ENCODE peak calls at places on chromosome 11, in six cellular contexts. S, I, U, E, F and A are unnamed samples.

GRCh38 chr11:12958984-12959383 is 50.1 kb upstream of the RASSF10 start:
- DNase-seq in S (no peak), I (no peak), U (no peak), E (no peak), F (no peak), A (no peak)

GRCh38 chr11:6757373-6757967 is 14.3 kb downstream of the OR2AG2 start:
- DNase-seq in S (peak), I (peak), U (peak), E (no peak), F (no peak), A (peak)

GRCh38 chr11:19027829-19028595 is 32.5 kb downstream of the MRGPRX2 start:
- DNase-seq in S (peak), I (no peak), U (no peak), E (no peak), F (no peak), A (no peak)

GRCh38 chr11:702731-703461 is 3.1 kb upstream of the EPS8L2 start:
- DNase-seq in S (no peak), I (no peak), U (no peak), E (peak), F (no peak), A (no peak)

GRCh38 chr11:35043933-35044332 is 95.0 kb upstream of the CD44 start:
- DNase-seq in S (peak), I (no peak), U (no peak), E (no peak), F (no peak), A (no peak)

GRCh38 chr11:103696130-103696529 is 340.3 kb upstream of the DDI1 start:
- DNase-seq in S (no peak), I (no peak), U (no peak), E (no peak), F (no peak), A (no peak)

GRCh38 chr11:44955019-44955738 is 4.5 kb upstream of the TP53I11 start:
- DNase-seq in S (peak), I (no peak), U (no peak), E (peak), F (no peak), A (peak)

GRCh38 chr11:37710031-37710430 is 1112.0 kb upstream of the RAG2 start:
- DNase-seq in S (peak), I (no peak), U (no peak), E (no peak), F (no peak), A (no peak)

GRCh38 chr11:65954771-65955170 is 6.8 kb upstream of the SART1 start:
- DNase-seq in S (no peak), I (no peak), U (no peak), E (no peak), F (no peak), A (no peak)

GRCh38 chr11:123328281-123328680 is 101.8 kb upstream of the GRAMD1B start:
- DNase-seq in S (no peak), I (no peak), U (no peak), E (no peak), F (no peak), A (no peak)

GRCh38 chr11:60164550-60165075 is 18.3 kb downstream of the MS4A6A start:
- DNase-seq in S (no peak), I (no peak), U (no peak), E (no peak), F (no peak), A (no peak)

GRCh38 chr11:94650756-94651155 is 83.6 kb downstream of the PIWIL4 start:
- DNase-seq in S (peak), I (no peak), U (no peak), E (peak), F (no peak), A (no peak)

GRCh38 chr11:44957051-44957515 is 6.4 kb upstream of the TP53I11 start:
- DNase-seq in S (no peak), I (peak), U (no peak), E (no peak), F (no peak), A (no peak)

GRCh38 chr11:44145011-44145777 is 49.7 kb downstream of the EXT2 start:
- DNase-seq in S (no peak), I (no peak), U (no peak), E (no peak), F (no peak), A (no peak)

GRCh38 chr11:45899448-45900174 is 7.5 kb downstream of the FREY1 start:
- DNase-seq in S (peak), I (peak), U (peak), E (peak), F (no peak), A (peak)

GRCh38 chr11:27443746-27444465 is 28.7 kb downstream of the LGR4 start:
- DNase-seq in S (no peak), I (peak), U (no peak), E (no peak), F (no peak), A (no peak)

GRCh38 chr11:61868601-61869476 is 22.5 kb downstream of the FADS3 start:
- DNase-seq in S (no peak), I (no peak), U (no peak), E (no peak), F (no peak), A (no peak)

GRCh38 chr11:67194096-67194495 is 72.2 kb upstream of the GRK2 start:
- DNase-seq in S (no peak), I (no peak), U (no peak), E (no peak), F (no peak), A (no peak)

GRCh38 chr11:106077609-106078517 is at the start of gene AASDHPPT:
- DNase-seq in S (peak), I (peak), U (no peak), E (no peak), F (no peak), A (peak)

GRCh38 chr11:45410391-45411215 is 124.5 kb upstream of the SYT13 start:
- DNase-seq in S (no peak), I (peak), U (no peak), E (no peak), F (no peak), A (no peak)

GRCh38 chr11:112298535-112298934 is 37.9 kb upstream of the PLET1 start:
- DNase-seq in S (no peak), I (no peak), U (no peak), E (no peak), F (no peak), A (no peak)

GRCh38 chr11:85724750-85725465 is 38.9 kb upstream of the CCDC89 start:
- DNase-seq in S (no peak), I (no peak), U (no peak), E (no peak), F (no peak), A (no peak)

GRCh38 chr11:17770048-17770652 is 35.6 kb downstream of the KCNC1 start:
- DNase-seq in S (no peak), I (peak), U (no peak), E (peak), F (no peak), A (no peak)
- TF ChIP-seq CTCF in S (no peak), I (peak), U (no peak), E (peak), F (no peak), A (no peak)

GRCh38 chr11:119052163-119052814 is 4.7 kb downstream of the HYOU1 start:
- DNase-seq in S (no peak), I (no peak), U (no peak), E (peak), F (no peak), A (no peak)

GRCh38 chr11:119054418-119054817 is 2.6 kb downstream of the HYOU1 start:
- DNase-seq in S (no peak), I (no peak), U (no peak), E (no peak), F (no peak), A (no peak)

GRCh38 chr11:119056397-119056999 is 507 bp downstream of the HYOU1 start:
- DNase-seq in S (no peak), I (peak), U (peak), E (peak), F (no peak), A (peak)

GRCh38 chr11:119057000-119057769 is at the start of gene HYOU1:
- DNase-seq in S (peak), I (peak), U (peak), E (peak), F (peak), A (peak)

GRCh38 chr11:119055901-119056300 is 1.1 kb downstream of the HYOU1 start:
- DNase-seq in S (peak), I (peak), U (no peak), E (no peak), F (no peak), A (no peak)
- TF ChIP-seq CTCF in S (no peak), I (no peak), U (peak), E (no peak), F (no peak), A (no peak)

GRCh38 chr11:120441592-120441991 is 70.0 kb upstream of the GRIK4 start:
- DNase-seq in S (peak), I (no peak), U (no peak), E (no peak), F (no peak), A (no peak)
- TF ChIP-seq CTCF in S (no peak), I (no peak), U (no peak), E (no peak), F (no peak), A (no peak)

GRCh38 chr11:11524436-11525038 is 97.3 kb downstream of the GALNT18 start:
- DNase-seq in S (no peak), I (no peak), U (no peak), E (no peak), F (no peak), A (no peak)

GRCh38 chr11:11514246-11514645 is 107.6 kb downstream of the GALNT18 start:
- DNase-seq in S (no peak), I (peak), U (no peak), E (no peak), F (no peak), A (no peak)

GRCh38 chr11:11520231-11521015 is 101.4 kb downstream of the GALNT18 start:
- DNase-seq in S (no peak), I (peak), U (no peak), E (no peak), F (no peak), A (no peak)

GRCh38 chr11:11521306-11522002 is 100.4 kb downstream of the GALNT18 start:
- DNase-seq in S (no peak), I (no peak), U (no peak), E (no peak), F (no peak), A (no peak)

GRCh38 chr11:11519184-11519583 is 102.6 kb downstream of the GALNT18 start:
- DNase-seq in S (no peak), I (peak), U (no peak), E (no peak), F (no peak), A (no peak)
- TF ChIP-seq CTCF in S (no peak), I (no peak), U (no peak), E (no peak), F (no peak), A (no peak)

GRCh38 chr11:71428861-71429435 is 19.2 kb downstream of the DHCR7 start:
- DNase-seq in S (peak), I (no peak), U (no peak), E (no peak), F (no peak), A (no peak)

GRCh38 chr11:71426413-71426812 is 21.8 kb downstream of the DHCR7 start:
- DNase-seq in S (no peak), I (no peak), U (no peak), E (no peak), F (no peak), A (no peak)

GRCh38 chr11:71423181-71423790 is 24.9 kb downstream of the DHCR7 start:
- DNase-seq in S (no peak), I (no peak), U (no peak), E (no peak), F (no peak), A (no peak)

GRCh38 chr11:71425409-71425808 is 22.8 kb downstream of the DHCR7 start:
- DNase-seq in S (no peak), I (peak), U (no peak), E (no peak), F (no peak), A (no peak)

DNA sequence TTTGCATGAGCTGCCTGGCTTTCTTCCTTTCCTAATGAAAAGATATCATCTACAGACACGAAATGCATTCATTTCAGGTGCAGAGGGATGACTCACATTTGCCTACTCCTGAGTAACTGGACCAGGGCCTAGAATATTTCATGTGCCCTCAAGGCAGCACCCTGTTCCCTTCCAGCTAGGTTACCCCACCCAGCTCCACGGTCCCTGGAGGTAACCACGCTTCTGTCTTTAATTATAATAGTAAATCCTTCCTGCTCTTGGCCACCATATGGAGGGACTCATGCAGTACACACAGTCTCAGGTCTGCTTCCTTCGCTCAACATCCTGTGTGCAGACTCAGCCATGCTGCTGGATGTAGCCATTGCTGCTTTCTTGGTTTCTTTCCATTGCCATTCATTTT is 22.3 kb downstream of the DHCR7 start:
- DNase-seq in S (no peak), I (no peak), U (no peak), E (no peak), F (no peak), A (no peak)
- TF ChIP-seq CTCF in S (no peak), I (peak), U (no peak), E (no peak), F (no peak), A (no peak)

GRCh38 chr11:17164361-17165246 is 43.2 kb downstream of the PIK3C2A start:
- DNase-seq in S (peak), I (no peak), U (peak), E (no peak), F (no peak), A (no peak)
- TF ChIP-seq CTCF in S (no peak), I (no peak), U (no peak), E (no peak), F (no peak), A (no peak)

DNA sequence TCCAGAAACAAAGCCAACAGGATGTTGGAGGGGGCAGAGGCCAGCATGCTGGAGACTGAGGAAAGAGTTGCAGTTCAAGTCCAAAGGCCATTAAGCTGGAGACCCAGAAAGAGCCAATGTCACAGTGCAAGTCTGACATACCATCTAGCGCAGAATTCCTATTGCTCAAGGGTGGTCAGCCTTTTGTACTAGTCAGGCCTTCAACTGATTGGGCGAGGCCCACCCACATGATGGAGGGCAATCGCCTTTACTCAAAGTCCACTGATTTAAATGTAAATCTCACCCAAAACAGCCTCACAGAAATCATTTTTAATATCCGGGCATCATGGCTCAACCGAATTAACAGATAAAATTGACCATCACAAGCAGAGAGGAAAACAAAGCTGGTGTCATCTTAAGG is 113.9 kb downstream of the RCN1 start:
- DNase-seq in S (no peak), I (no peak), U (no peak), E (no peak), F (no peak), A (no peak)
- TF ChIP-seq CTCF in S (no peak), I (no peak), U (no peak), E (no peak), F (no peak), A (no peak)

DNA sequence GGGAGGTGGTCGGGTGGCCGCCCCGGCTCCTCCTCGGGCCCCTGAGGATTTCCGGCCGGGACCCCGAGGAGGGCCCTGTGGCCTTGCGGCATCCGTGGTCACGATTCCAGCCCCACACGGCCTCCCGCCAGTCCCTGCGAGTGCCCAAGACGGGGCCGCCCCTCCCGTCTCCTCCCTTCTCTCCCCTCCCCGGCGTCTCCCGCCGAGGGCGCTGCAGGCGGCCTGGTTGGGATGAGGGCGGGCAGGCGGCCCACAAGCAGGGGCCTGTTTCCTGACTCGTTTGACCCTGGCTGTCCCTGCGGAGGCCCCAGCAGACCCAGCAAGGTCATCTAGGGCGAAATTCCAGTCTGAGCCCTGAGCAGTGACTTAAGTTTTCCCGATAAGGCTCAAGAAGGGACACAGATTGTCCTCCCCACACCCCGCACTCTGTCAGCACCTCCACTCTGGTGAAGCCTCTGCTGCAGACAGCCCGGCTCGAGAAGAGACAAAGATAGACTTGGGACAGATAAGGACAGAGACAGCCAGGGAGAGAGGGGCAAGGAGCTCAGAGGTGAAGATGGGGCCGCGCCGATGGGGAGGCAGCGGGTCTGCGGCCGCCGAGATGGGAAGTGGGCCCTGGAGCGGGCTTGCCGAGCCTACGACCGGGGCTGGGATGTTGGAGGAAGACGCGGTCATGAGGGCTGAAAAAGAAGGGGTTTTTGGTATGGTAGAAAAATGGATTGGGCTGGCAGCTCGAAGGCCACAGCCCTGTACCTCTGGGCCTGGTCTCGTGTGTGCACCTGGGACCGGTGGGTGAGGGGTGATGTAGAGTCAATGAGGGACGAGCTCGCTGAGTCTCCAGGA is 95.0 kb downstream of the SWAP70 start:
- DNase-seq in S (peak), I (peak), U (peak), E (peak), F (no peak), A (peak)
- TF ChIP-seq CTCF in S (peak), I (no peak), U (peak), E (no peak), F (no peak), A (no peak)